ENCODE peak calls at places on chromosomes 11 and 22, in eight cellular contexts. C is stimulated activated CD4-positive, alpha-beta T cell treated with anti-CD3 and anti-CD28 coated beads, TNF-alpha, amount 100 ng/mL, for 1 hour; G is midbrain; M is ELR; A is activated T-helper 9 cell treated with anti-CD3 and anti-CD28 coated beads, Interleukin-2, amount 50 U/mL, for 16 hours; S is kidney epithelial cell; O is anterior cingulate cortex; F is activated naive CD8-positive, alpha-beta T cell treated with anti-CD3 and anti-CD28 coated beads for 36 hours. P is an unnamed sample.

GRCh38 chr11:75240381-75241035 is at the start of gene TPBGL:
- DNase-seq in S (no peak), O (no peak), A (peak; percentile 15), C (no peak), F (peak; percentile 26), M (no peak), G (no peak), P (no peak)

GRCh38 chr22:38706101-38706884 is 549 bp downstream of the GTPBP1 start:
- DNase-seq in O (no peak), F (peak; percentile 55), S (no peak), C (no peak), A (peak; percentile 27), M (peak; percentile 56), G (peak; percentile 18), P (no peak)

GRCh38 chr11:102389253-102389652 is 42.2 kb downstream of the BIRC2 start:
- DNase-seq in A (no peak), M (peak; percentile 30), O (no peak), S (no peak), F (no peak), G (no peak), C (no peak), P (no peak)

GRCh38 chr11:128716661-128717210 is 22.9 kb downstream of the FLI1 start:
- DNase-seq in G (no peak), S (no peak), F (peak; percentile 63), C (no peak), A (no peak), M (no peak), O (no peak), P (no peak)

GRCh38 chr22:30883586-30884145 is 84.9 kb downstream of the MORC2 start:
- DNase-seq in G (no peak), O (no peak), M (no peak), F (no peak), S (no peak), C (no peak), A (no peak), P (no peak)

GRCh38 chr11:65211293-65212105 is 29.8 kb downstream of the CAPN1 start:
- DNase-seq in F (no peak), O (no peak), A (no peak), M (no peak), G (no peak), S (no peak), C (no peak), P (no peak)

GRCh38 chr11:112805658-112806057 is 155.6 kb upstream of the NCAM1 start:
- DNase-seq in G (no peak), F (no peak), M (no peak), S (no peak), A (no peak), O (no peak), C (no peak), P (no peak)

GRCh38 chr11:10072142-10072541 is 221.9 kb downstream of the SBF2 start:
- DNase-seq in S (no peak), F (no peak), G (no peak), O (no peak), C (no peak), M (peak; percentile 48), A (no peak), P (no peak)

GRCh38 chr22:22086501-22087158 is 104.0 kb upstream of the TOP3B start:
- DNase-seq in M (peak; percentile 38), C (no peak), S (no peak), A (no peak), O (no peak), F (no peak), G (no peak), P (no peak)

GRCh38 chr11:134228625-134229024 is 4.2 kb downstream of the VPS26B start:
- DNase-seq in F (peak; percentile 31), S (peak; percentile 63), A (no peak), O (no peak), G (no peak), M (peak; percentile 85), C (no peak), P (no peak)

P was measured in astrocyte of the cerebellum.